ENCODE peak calls at places on chromosomes 3 and 15, in five cellular contexts. J, H, V, G and W are unnamed samples.

GRCh38 chr15:25070357-25070963 is 115.7 kb downstream of the SNRPN start:
- DNase-seq in J (no peak), H (no peak), V (no peak), G (no peak), W (no peak)

GRCh38 chr3:127384717-127385539 is 97.1 kb upstream of the PRR20G start:
- DNase-seq in J (no peak), H (no peak), V (no peak), G (no peak), W (no peak)

GRCh38 chr3:36477655-36478054 is 97.4 kb downstream of the STAC start:
- DNase-seq in J (peak), H (no peak), V (no peak), G (no peak), W (no peak)

GRCh38 chr3:133620066-133620784 is 41.5 kb downstream of the TOPBP1 start:
- DNase-seq in J (no peak), H (no peak), V (no peak), G (no peak), W (peak)

GRCh38 chr3:184334470-184335158 is 2.8 kb upstream of the FAM131A start:
- DNase-seq in J (peak), H (no peak), V (no peak), G (peak), W (no peak)

GRCh38 chr3:8532251-8532831 is 30.7 kb downstream of the LMCD1 start:
- DNase-seq in J (peak), H (no peak), V (no peak), G (no peak), W (no peak)

GRCh38 chr15:74443100-74443909 is 9.5 kb upstream of the SEMA7A start:
- DNase-seq in J (no peak), H (no peak), V (no peak), G (no peak), W (no peak)

GRCh38 chr15:52348056-52348745 is 52.6 kb upstream of the MYO5C start:
- DNase-seq in J (no peak), H (no peak), V (no peak), G (no peak), W (no peak)

GRCh38 chr15:63094495-63094931 is 27.1 kb upstream of the LACTB start:
- DNase-seq in J (no peak), H (no peak), V (no peak), G (no peak), W (no peak)

GRCh38 chr3:8080464-8080863 is 421.2 kb upstream of the LMCD1 start:
- DNase-seq in J (no peak), H (no peak), V (no peak), G (no peak), W (no peak)

GRCh38 chr3:112646623-112647022 is 5.7 kb upstream of the CCDC80 start:
- DNase-seq in J (peak), H (no peak), V (no peak), G (no peak), W (no peak)

GRCh38 chr15:64009241-64009640 is 37.0 kb downstream of the DAPK2 start:
- DNase-seq in J (peak), H (no peak), V (no peak), G (no peak), W (no peak)

GRCh38 chr3:116939091-116939490 is 229.5 kb downstream of the TUSC7 start:
- DNase-seq in J (peak), H (no peak), V (no peak), G (no peak), W (no peak)

GRCh38 chr3:10464068-10464434 is 41.3 kb downstream of the ATP2B2 start:
- DNase-seq in J (no peak), H (no peak), V (no peak), G (no peak), W (no peak)

GRCh38 chr15:68333775-68334470 is 56.4 kb downstream of the FEM1B start:
- DNase-seq in J (peak), H (peak), V (no peak), G (no peak), W (no peak)

GRCh38 chr3:42799376-42799775 is 4.9 kb downstream of the HIGD1A start:
- DNase-seq in J (no peak), H (no peak), V (no peak), G (no peak), W (no peak)

GRCh38 chr3:59559721-59560514 is 510.1 kb upstream of the CFAP20DC start:
- DNase-seq in J (peak), H (peak), V (peak), G (no peak), W (no peak)

GRCh38 chr3:54426431-54426830 is 304.1 kb downstream of the CACNA2D3 start:
- DNase-seq in J (no peak), H (no peak), V (no peak), G (no peak), W (no peak)

GRCh38 chr3:69324362-69325025 is 61.4 kb downstream of the FRMD4B start:
- DNase-seq in J (peak), H (peak), V (no peak), G (no peak), W (no peak)

GRCh38 chr3:88148651-88149050 is 1.1 kb upstream of the C3orf38 start:
- DNase-seq in J (no peak), H (no peak), V (no peak), G (no peak), W (no peak)

GRCh38 chr3:188722963-188723362 is 448.8 kb upstream of the TPRG1 start:
- DNase-seq in J (no peak), H (no peak), V (no peak), G (no peak), W (no peak)

GRCh38 chr15:45129651-45130129 is at the start of the genes DUOX1 and DUOXA1:
- DNase-seq in J (peak), H (no peak), V (no peak), G (no peak), W (no peak)

GRCh38 chr3:13727890-13728289 is 152.0 kb downstream of the WNT7A start:
- DNase-seq in J (no peak), H (no peak), V (no peak), G (no peak), W (no peak)

GRCh38 chr3:158768361-158768787 is 33.5 kb upstream of the MFSD1 start:
- DNase-seq in J (peak), H (no peak), V (no peak), G (no peak), W (no peak)

GRCh38 chr3:141105828-141106628 is 54.9 kb downstream of the SPSB4 start:
- DNase-seq in J (peak), H (peak), V (peak), G (peak), W (peak)

GRCh38 chr3:114155370-114155821 is 23.5 kb downstream of the DRD3 start:
- DNase-seq in J (peak), H (peak), V (peak), G (no peak), W (peak)

GRCh38 chr15:86001200-86001599 is 78.5 kb upstream of the AGBL1 start:
- DNase-seq in J (peak), H (no peak), V (no peak), G (no peak), W (no peak)

GRCh38 chr15:85754993-85755392 is 39.7 kb downstream of the KLHL25 start:
- DNase-seq in J (no peak), H (no peak), V (no peak), G (no peak), W (no peak)